ENCODE peak calls at places on chromosomes 12 and 14, in six cellular contexts. S is activated CD8-positive, alpha-beta T cell treated with anti-CD3 and anti-CD28 coated beads, Interleukin-2, amount 10 ng/mL, durations not matched to agents 7 days and 5 days; E is NCI-H1092; P is progenitor cell of endocrine pancreas; R is GM23338; C is NCI-H345. L is an unnamed sample.

GRCh38 chr12:92585106-92585775 is 117.5 kb upstream of the PLEKHG7 start:
- DNase-seq in C (no peak), S (no peak), P (no peak), E (no peak), R (no peak), L (no peak)

GRCh38 chr12:108511633-108512540 is 3.2 kb upstream of the FICD start:
- DNase-seq in R (peak; percentile 93), P (peak; percentile 67), S (peak; percentile 85), E (peak; percentile 56), C (peak; percentile 70), L (peak; percentile 90)

GRCh38 chr12:25017336-25017735 is 68.4 kb upstream of the BCAT1 start:
- DNase-seq in R (no peak), E (no peak), S (no peak), C (no peak), P (no peak), L (no peak)

GRCh38 chr14:59407246-59407615 is 57.9 kb downstream of the GPR135 start:
- DNase-seq in P (no peak), R (no peak), C (no peak), E (no peak), S (no peak), L (no peak)

GRCh38 chr12:2283910-2284309 is 231.1 kb downstream of the CACNA1C start:
- DNase-seq in R (no peak), C (no peak), E (no peak), S (no peak), P (no peak), L (no peak)

GRCh38 chr14:104724407-104724980 is 465 bp downstream of the ADSS1 start:
- DNase-seq in S (peak; percentile 29), P (no peak), C (no peak), E (no peak), R (peak; percentile 40), L (no peak)

GRCh38 chr14:86035882-86036281 is 505.9 kb downstream of the FLRT2 start:
- DNase-seq in C (no peak), E (no peak), R (peak; percentile 75), P (no peak), S (no peak), L (peak; percentile 87)

GRCh38 chr12:262113-262512 is 523 bp downstream of the SLC6A13 start:
- DNase-seq in E (no peak), P (no peak), C (no peak), S (no peak), R (no peak), L (no peak)

GRCh38 chr12:108302471-108303311 is 36.4 kb downstream of the CMKLR1 start:
- DNase-seq in P (peak; percentile 63), C (no peak), E (no peak), S (no peak), R (peak; percentile 83), L (no peak)

GRCh38 chr12:99009654-99010296 is 364.7 kb downstream of the APAF1 start:
- DNase-seq in R (no peak), P (no peak), S (no peak), E (no peak), C (no peak), L (no peak)

GRCh38 chr12:80551897-80552296 is 107.9 kb downstream of the PTPRQ start:
- DNase-seq in E (no peak), S (no peak), R (no peak), P (no peak), C (no peak), L (no peak)

GRCh38 chr12:103130564-103130963 is 173.1 kb downstream of the ASCL1 start:
- DNase-seq in E (no peak), R (no peak), C (no peak), P (no peak), S (no peak), L (no peak)

GRCh38 chr14:94665121-94665520 is 52.9 kb downstream of the SERPINA3 start:
- DNase-seq in C (no peak), R (no peak), P (no peak), E (no peak), S (peak; percentile 13), L (no peak)

GRCh38 chr12:12450043-12450451 is 93.2 kb downstream of the BORCS5 start:
- DNase-seq in E (no peak), C (no peak), S (no peak), R (no peak), P (no peak), L (no peak)

GRCh38 chr14:53715390-53715730 is 241.3 kb downstream of the BMP4 start:
- DNase-seq in C (no peak), R (no peak), E (no peak), S (no peak), P (no peak), L (no peak)

GRCh38 chr12:3885179-3886094 is 12.2 kb upstream of the PARP11 start:
- DNase-seq in C (peak; percentile 20), S (peak; percentile 65), R (peak; percentile 75), P (no peak), E (peak; percentile 20), L (peak; percentile 69)

GRCh38 chr12:12499909-12500604 is 62.6 kb downstream of the DUSP16 start:
- DNase-seq in C (no peak), P (no peak), E (no peak), R (peak; percentile 21), S (no peak), L (no peak)

GRCh38 chr12:92070864-92071445 is 74.7 kb downstream of the BTG1 start:
- DNase-seq in C (no peak), E (no peak), R (no peak), P (no peak), S (no peak), L (no peak)

GRCh38 chr12:26036877-26037276 is 78.4 kb downstream of the RASSF8 start:
- DNase-seq in E (no peak), R (no peak), C (no peak), P (no peak), S (no peak), L (no peak)